ENCODE peak calls at places on chromosomes 7 and 10, in seven cellular contexts. Z, N, H, P, G, Y and O are unnamed samples.

GRCh38 chr7:84746347-84746746 is 440.5 kb downstream of the SEMA3D start:
- DNase-seq in Z (no peak), N (peak), H (no peak), P (no peak), G (no peak), Y (no peak), O (no peak)

GRCh38 chr10:118595064-118595420 is 406 bp downstream of the PRLHR start:
- DNase-seq in Z (no peak), N (no peak), H (no peak), P (no peak), G (no peak), Y (no peak), O (peak)

GRCh38 chr10:73591935-73592699 is 975 bp upstream of the USP54 start:
- DNase-seq in Z (peak), N (peak), H (peak), P (peak), G (no peak), Y (no peak), O (peak)

GRCh38 chr7:1664711-1665591 is 5.1 kb upstream of the ELFN1 start:
- DNase-seq in Z (no peak), N (peak), H (peak), P (peak), G (no peak), Y (peak), O (peak)

GRCh38 chr10:86284355-86285105 is 82.1 kb downstream of the GRID1 start:
- DNase-seq in Z (peak), N (no peak), H (peak), P (no peak), G (no peak), Y (peak), O (no peak)

GRCh38 chr10:80684217-80684616 is 146.5 kb downstream of the SH2D4B start:
- DNase-seq in Z (no peak), N (peak), H (no peak), P (peak), G (no peak), Y (no peak), O (peak)

GRCh38 chr7:118330373-118330772 is 105.9 kb downstream of the ANKRD7 start:
- DNase-seq in Z (no peak), N (no peak), H (no peak), P (no peak), G (no peak), Y (no peak), O (no peak)

GRCh38 chr7:125061-125471 is 67.3 kb upstream of the FAM20C start:
- DNase-seq in Z (no peak), N (no peak), H (no peak), P (no peak), G (no peak), Y (no peak), O (no peak)